ENCODE peak calls at places on chromosomes 4 and X, in eight cellular contexts. Z is cerebellar cortex; F is HTR-8/SVneo; P is hypothalamus; I is right atrium auricular region; Q is T-helper 2 cell treated with Interferon-gamma antibody and Interleukin-4, amounts not matched to agents 5 μg/mL and 100 μg/mL, for 36 hours; H is activated T-helper 1 cell treated with anti-CD3 and anti-CD28 coated beads, Interleukin-2, amount 50 U/mL, for 16 hours; V is NCI-H1092. T is an unnamed sample.

GRCh38 chr4:184487503-184487902 is 13.2 kb upstream of the IRF2 start:
- DNase-seq in Z (no peak), F (no peak), P (no peak), I (no peak), Q (no peak), H (no peak), V (no peak), T (no peak)

GRCh38 chr4:113189546-113189945 is 140.1 kb downstream of the ANK2 start:
- DNase-seq in Z (no peak), F (no peak), P (no peak), I (no peak), Q (no peak), H (no peak), V (no peak), T (no peak)

GRCh38 chr4:8391972-8392371 is 48.6 kb downstream of the ACOX3 start:
- DNase-seq in Z (no peak), F (no peak), P (no peak), I (peak), Q (no peak), H (no peak), V (no peak), T (no peak)

GRCh38 chr4:168643083-168643795 is 146.4 kb downstream of the PALLD start:
- DNase-seq in Z (no peak), F (no peak), P (no peak), I (no peak), Q (no peak), H (no peak), V (no peak), T (no peak)

GRCh38 chr4:77777135-77777777 is 41.9 kb downstream of the CNOT6L start:
- DNase-seq in Z (no peak), F (no peak), P (no peak), I (no peak), Q (no peak), H (no peak), V (no peak), T (no peak)

GRCh38 chr4:115850799-115851509 is 737.5 kb upstream of the NDST4 start:
- DNase-seq in Z (no peak), F (no peak), P (no peak), I (no peak), Q (no peak), H (no peak), V (no peak), T (no peak)

GRCh38 chrX:16076834-16077233 is 46.5 kb upstream of the GRPR start:
- DNase-seq in Z (no peak), F (no peak), P (no peak), I (no peak), Q (no peak), H (no peak), V (no peak), T (no peak)

GRCh38 chrX:13066391-13066790 is 22.0 kb upstream of the FAM9C start:
- DNase-seq in Z (no peak), F (no peak), P (no peak), I (no peak), Q (no peak), H (no peak), V (no peak), T (no peak)

GRCh38 chr4:26248647-26249046 is 72.2 kb upstream of the RBPJ start:
- DNase-seq in Z (peak), F (no peak), P (no peak), I (no peak), Q (no peak), H (no peak), V (peak), T (peak)

T was measured in G401.